ENCODE peak calls at places on chromosomes 6 and 20, in six cellular contexts. I, L, M, Z, E and O are unnamed samples.

GRCh38 chr6:151101116-151101810 is 138.5 kb upstream of the AKAP12 start:
- DNase-seq in I (no peak), L (no peak), M (no peak), Z (no peak), E (no peak), O (no peak)

GRCh38 chr6:156809034-156809433 is 31.9 kb downstream of the ARID1B start:
- DNase-seq in I (no peak), L (no peak), M (no peak), Z (no peak), E (no peak), O (no peak)

GRCh38 chr6:108847738-108848115 is 495 bp upstream of the ARMC2 start:
- DNase-seq in I (no peak), L (no peak), M (peak), Z (no peak), E (no peak), O (no peak)

GRCh38 chr20:32077192-32077591 is 25.1 kb downstream of the HCK start:
- DNase-seq in I (no peak), L (no peak), M (no peak), Z (no peak), E (no peak), O (no peak)

GRCh38 chr6:132961610-132962009 is 147.2 kb downstream of the RPS12 start:
- DNase-seq in I (no peak), L (no peak), M (no peak), Z (no peak), E (no peak), O (no peak)

GRCh38 chr6:5730586-5731263 is 276.0 kb downstream of the NRN1 start:
- DNase-seq in I (no peak), L (no peak), M (no peak), Z (no peak), E (no peak), O (no peak)

GRCh38 chr20:1803216-1804128 is 91.7 kb upstream of the SIRPA start:
- DNase-seq in I (no peak), L (peak), M (peak), Z (no peak), E (peak), O (no peak)

GRCh38 chr20:58714923-58715708 is 22.5 kb downstream of the NPEPL1 start:
- DNase-seq in I (no peak), L (no peak), M (no peak), Z (no peak), E (no peak), O (no peak)

GRCh38 chr6:83707829-83708545 is 914 bp downstream of the SNAP91 start:
- DNase-seq in I (no peak), L (no peak), M (peak), Z (peak), E (no peak), O (no peak)

GRCh38 chr6:77630019-77630418 is 22.8 kb upstream of the MEI4 start:
- DNase-seq in I (no peak), L (no peak), M (no peak), Z (no peak), E (no peak), O (no peak)